ENCODE peak calls at places on chromosomes 5 and 9, in six cellular contexts. One of them, this sample, is unnamed.

GRCh38 chr5:101860563-101860962 is 435.5 kb downstream of the SLCO4C1 start:
- DNase-seq in H9: no peak
- DNase-seq in IMR-90: no peak
- DNase-seq in neuronal stem cell: no peak
- DNase-seq in mesenchymal stem cell: no peak
- DNase-seq in H1: no peak
- DNase-seq in this sample: no peak

GRCh38 chr9:113155911-113156559 is 5.2 kb downstream of the SLC31A2 start:
- DNase-seq in H9: no peak
- DNase-seq in IMR-90: no peak
- DNase-seq in neuronal stem cell: no peak
- DNase-seq in mesenchymal stem cell: no peak
- DNase-seq in H1: no peak
- DNase-seq in this sample: no peak

GRCh38 chr5:107502711-107503110 is 168.0 kb downstream of the EFNA5 start:
- DNase-seq in H9: no peak
- DNase-seq in IMR-90: no peak
- DNase-seq in neuronal stem cell: no peak
- DNase-seq in mesenchymal stem cell: no peak
- DNase-seq in H1: no peak
- DNase-seq in this sample: peak; percentile 38

GRCh38 chr9:13587581-13587980 is 308.1 kb upstream of the MPDZ start:
- DNase-seq in H9: peak; percentile 38
- DNase-seq in IMR-90: no peak
- DNase-seq in neuronal stem cell: no peak
- DNase-seq in mesenchymal stem cell: no peak
- DNase-seq in H1: no peak
- DNase-seq in this sample: no peak

GRCh38 chr5:51382759-51383493 is at the start of gene ISL1:
- DNase-seq in H9: peak; percentile 94
- DNase-seq in IMR-90: peak; percentile 55
- DNase-seq in neuronal stem cell: peak; percentile 91
- DNase-seq in mesenchymal stem cell: peak; percentile 96
- DNase-seq in H1: no peak
- DNase-seq in this sample: peak; percentile 96

GRCh38 chr5:61964199-61964598 is 341.8 kb upstream of the KIF2A start:
- DNase-seq in H9: no peak
- DNase-seq in IMR-90: peak; percentile 15
- DNase-seq in neuronal stem cell: no peak
- DNase-seq in mesenchymal stem cell: peak; percentile 41
- DNase-seq in H1: no peak
- DNase-seq in this sample: no peak

GRCh38 chr5:35963381-35963843 is 25.0 kb upstream of the CAPSL start:
- DNase-seq in H9: peak; percentile 69
- DNase-seq in IMR-90: peak; percentile 20
- DNase-seq in neuronal stem cell: no peak
- DNase-seq in mesenchymal stem cell: peak; percentile 8
- DNase-seq in H1: no peak
- DNase-seq in this sample: peak; percentile 62

GRCh38 chr5:63439537-63439936 is 522.7 kb downstream of the HTR1A start:
- DNase-seq in H9: no peak
- DNase-seq in IMR-90: no peak
- DNase-seq in neuronal stem cell: no peak
- DNase-seq in mesenchymal stem cell: no peak
- DNase-seq in H1: no peak
- DNase-seq in this sample: peak; percentile 46

GRCh38 chr5:82106207-82106606 is 134.4 kb downstream of the ATG10 start:
- DNase-seq in H9: no peak
- DNase-seq in IMR-90: peak; percentile 32
- DNase-seq in neuronal stem cell: no peak
- DNase-seq in mesenchymal stem cell: peak; percentile 40
- DNase-seq in H1: no peak
- DNase-seq in this sample: peak; percentile 13

GRCh38 chr5:170523830-170524229 is 20.0 kb downstream of the KCNIP1 start:
- DNase-seq in H9: no peak
- DNase-seq in IMR-90: no peak
- DNase-seq in neuronal stem cell: no peak
- DNase-seq in mesenchymal stem cell: no peak
- DNase-seq in H1: no peak
- DNase-seq in this sample: no peak

GRCh38 chr5:7850533-7851239 is at the start of gene CFAP90:
- DNase-seq in H9: peak; percentile 93
- DNase-seq in IMR-90: peak; percentile 30
- DNase-seq in neuronal stem cell: peak; percentile 77
- DNase-seq in mesenchymal stem cell: peak; percentile 62
- DNase-seq in H1: no peak
- DNase-seq in this sample: peak; percentile 95

DNA sequence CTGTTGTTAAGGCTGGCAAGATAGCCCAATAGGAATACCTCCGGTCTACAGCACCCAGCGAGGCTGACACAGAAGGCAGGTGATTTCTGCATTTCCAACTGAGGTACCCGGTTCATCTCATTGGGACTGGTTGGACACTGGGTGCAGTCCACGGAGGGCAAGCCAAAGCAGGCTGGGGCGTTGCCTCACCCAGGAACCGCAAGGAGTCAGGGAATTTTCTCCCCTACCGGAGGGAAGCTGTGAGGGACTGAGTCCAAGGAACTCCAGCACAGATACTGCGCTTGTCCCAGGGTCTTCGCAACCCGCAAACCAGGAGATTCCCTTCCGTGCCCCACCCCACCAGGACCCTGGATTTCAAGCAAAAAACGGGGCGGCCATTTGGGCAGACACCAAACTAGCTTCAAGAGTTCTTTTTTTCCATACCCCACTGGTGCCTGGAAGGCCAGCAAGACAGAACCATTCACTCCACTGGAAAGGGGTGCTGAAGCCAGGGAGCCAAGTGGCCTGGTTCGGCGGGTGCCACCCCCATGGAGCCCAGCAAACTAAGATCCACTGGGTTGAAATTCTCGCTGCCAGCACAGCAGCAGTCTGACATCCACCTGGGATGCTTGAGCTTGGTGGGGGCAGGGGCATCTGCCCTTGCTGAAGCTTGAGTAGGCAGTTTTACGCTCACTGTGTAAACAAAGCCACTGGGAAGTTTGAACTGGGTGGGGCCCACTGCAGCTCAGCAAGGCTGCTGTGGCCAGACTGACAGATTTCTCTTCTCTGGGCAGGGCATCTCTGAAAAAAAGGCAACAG is 647.2 kb downstream of the BNC2 start:
- DNase-seq in H9: no peak
- DNase-seq in IMR-90: no peak
- DNase-seq in neuronal stem cell: no peak
- DNase-seq in mesenchymal stem cell: no peak
- DNase-seq in H1: no peak
- DNase-seq in this sample: no peak
- H2BK15ac ChIP-seq in H9: no peak overlapping the region
- H2BK15ac ChIP-seq in IMR-90: no peak overlapping the region
- H2BK15ac ChIP-seq in neuronal stem cell: no peak overlapping the region
- H2BK15ac ChIP-seq in mesenchymal stem cell: no peak overlapping the region
- H2BK15ac ChIP-seq in H1: peak overlapping the region; percentile 81
- H2BK15ac ChIP-seq in this sample: no peak overlapping the region

GRCh38 chr5:99316484-99316883 is 387.7 kb upstream of the CHD1 start:
- DNase-seq in H9: no peak
- DNase-seq in IMR-90: no peak
- DNase-seq in neuronal stem cell: no peak
- DNase-seq in mesenchymal stem cell: no peak
- DNase-seq in H1: no peak
- DNase-seq in this sample: no peak
- H2BK15ac ChIP-seq in H9: no peak overlapping the region
- H2BK15ac ChIP-seq in IMR-90: no peak overlapping the region
- H2BK15ac ChIP-seq in neuronal stem cell: no peak overlapping the region
- H2BK15ac ChIP-seq in mesenchymal stem cell: no peak overlapping the region
- H2BK15ac ChIP-seq in H1: no peak overlapping the region
- H2BK15ac ChIP-seq in this sample: no peak overlapping the region

GRCh38 chr9:127506814-127507750 is 55.8 kb downstream of the LRSAM1 start:
- DNase-seq in H9: no peak
- DNase-seq in IMR-90: peak; percentile 74
- DNase-seq in neuronal stem cell: no peak
- DNase-seq in mesenchymal stem cell: peak; percentile 80
- DNase-seq in H1: no peak
- DNase-seq in this sample: no peak
- H2BK15ac ChIP-seq in H9: no peak overlapping the region
- H2BK15ac ChIP-seq in IMR-90: no peak overlapping the region
- H2BK15ac ChIP-seq in neuronal stem cell: peak overlapping the region; percentile 37
- H2BK15ac ChIP-seq in mesenchymal stem cell: peak overlapping the region; percentile 93
- H2BK15ac ChIP-seq in H1: no peak overlapping the region
- H2BK15ac ChIP-seq in this sample: no peak overlapping the region

GRCh38 chr5:98504488-98504887 is 269.0 kb upstream of the RGMB start:
- DNase-seq in H9: no peak
- DNase-seq in IMR-90: no peak
- DNase-seq in neuronal stem cell: no peak
- DNase-seq in mesenchymal stem cell: no peak
- DNase-seq in H1: no peak
- DNase-seq in this sample: no peak

GRCh38 chr5:98510601-98511000 is 262.9 kb upstream of the RGMB start:
- DNase-seq in H9: no peak
- DNase-seq in IMR-90: no peak
- DNase-seq in neuronal stem cell: no peak
- DNase-seq in mesenchymal stem cell: no peak
- DNase-seq in H1: no peak
- DNase-seq in this sample: peak; percentile 27

GRCh38 chr5:98513378-98513777 is 260.1 kb upstream of the RGMB start:
- DNase-seq in H9: peak; percentile 61
- DNase-seq in IMR-90: no peak
- DNase-seq in neuronal stem cell: no peak
- DNase-seq in mesenchymal stem cell: no peak
- DNase-seq in H1: peak; percentile 3
- DNase-seq in this sample: peak; percentile 49

GRCh38 chr5:98514106-98514665 is 259.3 kb upstream of the RGMB start:
- DNase-seq in H9: no peak
- DNase-seq in IMR-90: no peak
- DNase-seq in neuronal stem cell: no peak
- DNase-seq in mesenchymal stem cell: no peak
- DNase-seq in H1: no peak
- DNase-seq in this sample: no peak

GRCh38 chr5:98510111-98510510 is 263.4 kb upstream of the RGMB start:
- DNase-seq in H9: no peak
- DNase-seq in IMR-90: peak; percentile 38
- DNase-seq in neuronal stem cell: no peak
- DNase-seq in mesenchymal stem cell: peak; percentile 6
- DNase-seq in H1: no peak
- DNase-seq in this sample: peak; percentile 72
- H2BK15ac ChIP-seq in H9: no peak overlapping the region
- H2BK15ac ChIP-seq in IMR-90: no peak overlapping the region
- H2BK15ac ChIP-seq in neuronal stem cell: no peak overlapping the region
- H2BK15ac ChIP-seq in mesenchymal stem cell: no peak overlapping the region
- H2BK15ac ChIP-seq in H1: no peak overlapping the region
- H2BK15ac ChIP-seq in this sample: peak overlapping the region; percentile 4

GRCh38 chr5:87572092-87572491 is 159.4 kb upstream of the CCNH start:
- DNase-seq in H9: no peak
- DNase-seq in IMR-90: no peak
- DNase-seq in neuronal stem cell: no peak
- DNase-seq in mesenchymal stem cell: no peak
- DNase-seq in H1: no peak
- DNase-seq in this sample: no peak

GRCh38 chr5:87572611-87573010 is 159.9 kb upstream of the CCNH start:
- DNase-seq in H9: no peak
- DNase-seq in IMR-90: no peak
- DNase-seq in neuronal stem cell: no peak
- DNase-seq in mesenchymal stem cell: no peak
- DNase-seq in H1: no peak
- DNase-seq in this sample: no peak

GRCh38 chr5:87574106-87574505 is 161.4 kb upstream of the CCNH start:
- DNase-seq in H9: no peak
- DNase-seq in IMR-90: no peak
- DNase-seq in neuronal stem cell: no peak
- DNase-seq in mesenchymal stem cell: no peak
- DNase-seq in H1: no peak
- DNase-seq in this sample: no peak

GRCh38 chr5:87570366-87570765 is 157.6 kb upstream of the CCNH start:
- DNase-seq in H9: no peak
- DNase-seq in IMR-90: no peak
- DNase-seq in neuronal stem cell: no peak
- DNase-seq in mesenchymal stem cell: no peak
- DNase-seq in H1: no peak
- DNase-seq in this sample: no peak
- H2BK15ac ChIP-seq in H9: no peak overlapping the region
- H2BK15ac ChIP-seq in IMR-90: no peak overlapping the region
- H2BK15ac ChIP-seq in neuronal stem cell: no peak overlapping the region
- H2BK15ac ChIP-seq in mesenchymal stem cell: no peak overlapping the region
- H2BK15ac ChIP-seq in H1: no peak overlapping the region
- H2BK15ac ChIP-seq in this sample: no peak overlapping the region

GRCh38 chr9:107086460-107086859 is 196.6 kb upstream of the RAD23B start:
- DNase-seq in H9: no peak
- DNase-seq in IMR-90: no peak
- DNase-seq in neuronal stem cell: no peak
- DNase-seq in mesenchymal stem cell: no peak
- DNase-seq in H1: no peak
- DNase-seq in this sample: no peak
- H2BK15ac ChIP-seq in H9: no peak overlapping the region
- H2BK15ac ChIP-seq in IMR-90: no peak overlapping the region
- H2BK15ac ChIP-seq in neuronal stem cell: no peak overlapping the region
- H2BK15ac ChIP-seq in mesenchymal stem cell: no peak overlapping the region
- H2BK15ac ChIP-seq in H1: no peak overlapping the region
- H2BK15ac ChIP-seq in this sample: no peak overlapping the region

DNA sequence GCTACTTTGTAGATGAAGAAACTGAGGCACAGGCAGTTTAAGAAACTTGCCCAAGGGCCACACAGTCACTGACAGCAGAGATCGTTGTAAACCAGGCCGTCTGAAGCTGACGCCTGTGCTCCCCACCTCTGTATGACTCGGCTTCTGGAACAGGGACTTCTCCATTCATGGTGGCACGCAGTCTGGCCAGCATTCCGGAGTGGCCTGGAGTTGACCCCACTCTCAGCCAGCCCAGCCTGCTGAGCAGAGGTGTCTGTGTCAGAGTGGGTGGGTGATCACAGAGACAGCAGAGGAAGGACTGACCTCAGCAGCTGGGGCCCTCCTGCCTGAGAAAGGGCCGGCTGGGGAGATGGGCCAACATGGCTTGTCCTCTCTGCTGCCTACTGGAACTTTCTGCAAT is 12.6 kb downstream of the LRSAM1 start:
- DNase-seq in H9: no peak
- DNase-seq in IMR-90: peak; percentile 76
- DNase-seq in neuronal stem cell: no peak
- DNase-seq in mesenchymal stem cell: peak; percentile 40
- DNase-seq in H1: no peak
- DNase-seq in this sample: no peak
- H2BK15ac ChIP-seq in H9: no peak overlapping the region
- H2BK15ac ChIP-seq in IMR-90: no peak overlapping the region
- H2BK15ac ChIP-seq in neuronal stem cell: no peak overlapping the region
- H2BK15ac ChIP-seq in mesenchymal stem cell: no peak overlapping the region
- H2BK15ac ChIP-seq in H1: no peak overlapping the region
- H2BK15ac ChIP-seq in this sample: no peak overlapping the region

GRCh38 chr9:119009253-119009652 is 360.0 kb downstream of the BRINP1 start:
- DNase-seq in H9: no peak
- DNase-seq in IMR-90: no peak
- DNase-seq in neuronal stem cell: no peak
- DNase-seq in mesenchymal stem cell: peak; percentile 35
- DNase-seq in H1: no peak
- DNase-seq in this sample: no peak

GRCh38 chr9:119003218-119003617 is 366.0 kb downstream of the BRINP1 start:
- DNase-seq in H9: no peak
- DNase-seq in IMR-90: peak; percentile 29
- DNase-seq in neuronal stem cell: no peak
- DNase-seq in mesenchymal stem cell: peak; percentile 63
- DNase-seq in H1: no peak
- DNase-seq in this sample: no peak

GRCh38 chr9:119003882-119004617 is 365.2 kb downstream of the BRINP1 start:
- DNase-seq in H9: no peak
- DNase-seq in IMR-90: no peak
- DNase-seq in neuronal stem cell: no peak
- DNase-seq in mesenchymal stem cell: no peak
- DNase-seq in H1: no peak
- DNase-seq in this sample: no peak

GRCh38 chr9:119005162-119005561 is 364.1 kb downstream of the BRINP1 start:
- DNase-seq in H9: peak; percentile 29
- DNase-seq in IMR-90: no peak
- DNase-seq in neuronal stem cell: peak; percentile 24
- DNase-seq in mesenchymal stem cell: no peak
- DNase-seq in H1: no peak
- DNase-seq in this sample: peak; percentile 74

GRCh38 chr9:119004618-119004990 is 364.6 kb downstream of the BRINP1 start:
- DNase-seq in H9: no peak
- DNase-seq in IMR-90: peak; percentile 6
- DNase-seq in neuronal stem cell: no peak
- DNase-seq in mesenchymal stem cell: peak; percentile 93
- DNase-seq in H1: no peak
- DNase-seq in this sample: no peak
- H2BK15ac ChIP-seq in H9: no peak overlapping the region
- H2BK15ac ChIP-seq in IMR-90: no peak overlapping the region
- H2BK15ac ChIP-seq in neuronal stem cell: no peak overlapping the region
- H2BK15ac ChIP-seq in mesenchymal stem cell: no peak overlapping the region
- H2BK15ac ChIP-seq in H1: no peak overlapping the region
- H2BK15ac ChIP-seq in this sample: no peak overlapping the region